ENCODE peak calls at places on chromosomes 4 and X, in nine cellular contexts. Q is heart left ventricle; F is NCI-H2171; B is PC-3; N is H4; H is IMR-90; Y is sciatic nerve; D is endothelial cell; A is stimulated activated CD4-positive, alpha-beta T cell treated with anti-CD3 and anti-CD28 coated beads, Interleukin-12 subunit alpha, Interleukin-12 subunit beta, amount 100 ng/mL, for 4 hours. J is an unnamed sample.

GRCh38 chr4:139692300-139693012 is 26.8 kb downstream of the MGST2 start:
- DNase-seq in Q (no peak), F (peak), B (no peak), N (no peak), H (no peak), Y (no peak), D (peak), A (no peak), J (no peak)

GRCh38 chr4:104693601-104694201 is 199.0 kb upstream of the CXXC4 start:
- DNase-seq in Q (no peak), F (no peak), B (peak), N (no peak), H (peak), Y (no peak), D (no peak), A (no peak), J (no peak)

GRCh38 chr4:180057891-180058643 is 2185.1 kb upstream of the TENM3 start:
- DNase-seq in Q (peak), F (no peak), B (no peak), N (no peak), H (no peak), Y (no peak), D (peak), A (no peak), J (peak)

GRCh38 chr4:74656596-74656995 is 137.7 kb downstream of the BTC start:
- DNase-seq in Q (no peak), F (no peak), B (peak), N (no peak), H (no peak), Y (no peak), D (no peak), A (no peak), J (no peak)

GRCh38 chr4:968221-968620 is 5.1 kb downstream of the DGKQ start:
- DNase-seq in Q (peak), F (no peak), B (no peak), N (no peak), H (no peak), Y (no peak), D (no peak), A (no peak), J (no peak)

GRCh38 chr4:183860726-183861125 is 44.4 kb upstream of the STOX2 start:
- DNase-seq in Q (no peak), F (no peak), B (no peak), N (no peak), H (no peak), Y (no peak), D (no peak), A (no peak), J (no peak)

GRCh38 chr4:89682808-89683207 is 154.2 kb downstream of the SNCA start:
- DNase-seq in Q (no peak), F (no peak), B (no peak), N (no peak), H (no peak), Y (no peak), D (no peak), A (no peak), J (no peak)

GRCh38 chr4:108205859-108206258 is 37.1 kb upstream of the LEF1 start:
- DNase-seq in Q (no peak), F (no peak), B (no peak), N (no peak), H (no peak), Y (no peak), D (no peak), A (no peak), J (no peak)

GRCh38 chr4:166309286-166309685 is 436.2 kb downstream of the TLL1 start:
- DNase-seq in Q (no peak), F (no peak), B (peak), N (no peak), H (no peak), Y (no peak), D (no peak), A (no peak), J (no peak)

GRCh38 chrX:66731398-66731797 is 92.5 kb upstream of the EDA2R start:
- DNase-seq in Q (no peak), F (no peak), B (peak), N (peak), H (peak), Y (no peak), D (no peak), A (no peak), J (peak)

GRCh38 chr4:132056466-132056865 is 1092.6 kb upstream of the PCDH10 start:
- DNase-seq in Q (no peak), F (no peak), B (no peak), N (no peak), H (peak), Y (no peak), D (no peak), A (no peak), J (no peak)

GRCh38 chr4:47837582-47838294 is at the start of gene CORIN:
- DNase-seq in Q (no peak), F (peak), B (peak), N (no peak), H (no peak), Y (peak), D (no peak), A (peak), J (no peak)

GRCh38 chrX:49627030-49627777 is 28.4 kb downstream of the GAGE1 start:
- DNase-seq in Q (no peak), F (no peak), B (peak), N (peak), H (no peak), Y (no peak), D (no peak), A (no peak), J (no peak)

GRCh38 chr4:17448689-17449088 is 63.2 kb downstream of the QDPR start:
- DNase-seq in Q (no peak), F (no peak), B (peak), N (peak), H (peak), Y (no peak), D (no peak), A (no peak), J (no peak)

GRCh38 chrX:84932814-84933213 is 70.9 kb upstream of the APOOL start:
- DNase-seq in Q (no peak), F (no peak), B (no peak), N (no peak), H (no peak), Y (no peak), D (no peak), A (no peak), J (no peak)

GRCh38 chrX:23784487-23785301 is 1.7 kb downstream of the SAT1 start:
- DNase-seq in Q (no peak), F (no peak), B (peak), N (peak), H (peak), Y (no peak), D (no peak), A (no peak), J (peak)

GRCh38 chr4:119103263-119103662 is 32.4 kb upstream of the MYOZ2 start:
- DNase-seq in Q (no peak), F (no peak), B (peak), N (peak), H (peak), Y (no peak), D (peak), A (no peak), J (peak)

GRCh38 chr4:2767046-2767704 is 11.0 kb upstream of the TNIP2 start:
- DNase-seq in Q (no peak), F (no peak), B (no peak), N (no peak), H (no peak), Y (no peak), D (no peak), A (no peak), J (no peak)

GRCh38 chrX:41518841-41519220 is 71.7 kb downstream of the NYX start:
- DNase-seq in Q (no peak), F (no peak), B (no peak), N (peak), H (peak), Y (no peak), D (no peak), A (no peak), J (peak)

GRCh38 chr4:138919094-138919936 is 96.3 kb upstream of the NOCT start:
- DNase-seq in Q (peak), F (peak), B (peak), N (peak), H (peak), Y (peak), D (peak), A (peak), J (peak)

GRCh38 chr4:152780267-152780811 is 585 bp downstream of the ARFIP1 start:
- DNase-seq in Q (peak), F (no peak), B (peak), N (no peak), H (peak), Y (no peak), D (peak), A (no peak), J (no peak)

GRCh38 chrX:46628406-46629371 is 55.1 kb downstream of the CHST7 start:
- DNase-seq in Q (no peak), F (no peak), B (no peak), N (peak), H (peak), Y (no peak), D (no peak), A (no peak), J (no peak)

J was measured in Caki2.